ENCODE peak calls at places on chromosome 12, in five cellular contexts. Y is psoas muscle; F is cardiac muscle cell; Q is CD4-positive, alpha-beta T cell; S is lung. E is an unnamed sample.

GRCh38 chr12:113898466-113898865 is 67.7 kb downstream of the RBM19 start:
- DNase-seq in Y (no peak), F (no peak), Q (no peak), S (no peak), E (no peak)

GRCh38 chr12:122323311-122324019 is 57.2 kb upstream of the VPS33A start:
- DNase-seq in Y (no peak), F (no peak), Q (no peak), S (no peak), E (no peak)

GRCh38 chr12:116547955-116548471 is 11.2 kb upstream of the MAP1LC3B2 start:
- DNase-seq in Y (no peak), F (no peak), Q (no peak), S (no peak), E (no peak)

GRCh38 chr12:65461017-65461416 is 182.5 kb downstream of the MSRB3 start:
- DNase-seq in Y (no peak), F (no peak), Q (no peak), S (no peak), E (no peak)

GRCh38 chr12:76863005-76863670 is 15.7 kb downstream of the CSRP2 start:
- DNase-seq in Y (no peak), F (peak), Q (no peak), S (no peak), E (no peak)

GRCh38 chr12:34393086-34393820 is 371.0 kb downstream of the ALG10 start:
- DNase-seq in Y (peak), F (no peak), Q (no peak), S (no peak), E (no peak)

GRCh38 chr12:80064269-80064668 is 35.1 kb upstream of the OTOGL start:
- DNase-seq in Y (no peak), F (peak), Q (no peak), S (no peak), E (no peak)

GRCh38 chr12:51898937-51899336 is 8.4 kb upstream of the ACVRL1 start:
- DNase-seq in Y (no peak), F (peak), Q (no peak), S (no peak), E (no peak)

GRCh38 chr12:132444957-132445883 is 44.7 kb upstream of the FBRSL1 start:
- DNase-seq in Y (no peak), F (no peak), Q (peak), S (peak), E (peak)

GRCh38 chr12:119512772-119513497 is 80.6 kb upstream of the TMEM233 start:
- DNase-seq in Y (no peak), F (peak), Q (no peak), S (no peak), E (no peak)

GRCh38 chr12:130909111-130909510 is 37.2 kb downstream of the RAN start:
- DNase-seq in Y (no peak), F (no peak), Q (no peak), S (no peak), E (no peak)

GRCh38 chr12:6966351-6966750 is 4.1 kb downstream of the PHB2 start:
- DNase-seq in Y (no peak), F (no peak), Q (no peak), S (no peak), E (no peak)

GRCh38 chr12:62296001-62296400 is 35.8 kb downstream of the USP15 start:
- DNase-seq in Y (no peak), F (no peak), Q (no peak), S (no peak), E (no peak)

GRCh38 chr12:8680533-8680932 is 17.3 kb upstream of the RIMKLB start:
- DNase-seq in Y (no peak), F (no peak), Q (no peak), S (no peak), E (no peak)

GRCh38 chr12:55068416-55069010 is 48.7 kb downstream of the NEUROD4 start:
- DNase-seq in Y (no peak), F (peak), Q (no peak), S (peak), E (peak)

GRCh38 chr12:47216150-47216677 is 136.5 kb upstream of the AMIGO2 start:
- DNase-seq in Y (no peak), F (no peak), Q (peak), S (peak), E (no peak)

GRCh38 chr12:45214739-45215418 is 1.0 kb upstream of the ANO6 start:
- DNase-seq in Y (no peak), F (peak), Q (no peak), S (no peak), E (no peak)

GRCh38 chr12:19437996-19438395 is 1.3 kb upstream of the AEBP2 start:
- DNase-seq in Y (no peak), F (no peak), Q (no peak), S (no peak), E (no peak)

GRCh38 chr12:113161415-113162016 is 12.0 kb downstream of the CFAP73 start:
- DNase-seq in Y (no peak), F (no peak), Q (no peak), S (no peak), E (peak)

GRCh38 chr12:66447643-66448042 is 145.3 kb downstream of the HELB start:
- DNase-seq in Y (no peak), F (no peak), Q (no peak), S (no peak), E (no peak)

GRCh38 chr12:124686001-124686884 is 118.8 kb upstream of the NCOR2 start:
- DNase-seq in Y (no peak), F (peak), Q (no peak), S (no peak), E (no peak)

GRCh38 chr12:57730336-57731067 is 8.0 kb downstream of the AGAP2 start:
- DNase-seq in Y (no peak), F (no peak), Q (no peak), S (no peak), E (no peak)

GRCh38 chr12:89348894-89349669 is 3.2 kb downstream of the DUSP6 start:
- DNase-seq in Y (no peak), F (peak), Q (no peak), S (no peak), E (no peak)

GRCh38 chr12:53929527-53929926 is 9.1 kb upstream of the HOXC13 start:
- DNase-seq in Y (no peak), F (no peak), Q (no peak), S (no peak), E (no peak)

GRCh38 chr12:41424651-41425050 is 236.5 kb downstream of the PDZRN4 start:
- DNase-seq in Y (no peak), F (no peak), Q (no peak), S (no peak), E (no peak)

GRCh38 chr12:6553051-6553868 is 2.6 kb downstream of the IFFO1 start:
- DNase-seq in Y (peak), F (peak), Q (no peak), S (no peak), E (no peak)

GRCh38 chr12:109255377-109255776 is 53.7 kb downstream of the FOXN4 start:
- DNase-seq in Y (no peak), F (peak), Q (no peak), S (no peak), E (no peak)
- TF ChIP-seq CTCF in Y (no peak), F (peak), Q (no peak), S (no peak), E (peak)

GRCh38 chr12:107134558-107134957 is 41.2 kb upstream of the CRY1 start:
- DNase-seq in Y (no peak), F (peak), Q (no peak), S (no peak), E (no peak)
- TF ChIP-seq CTCF in Y (no peak), F (peak), Q (no peak), S (no peak), E (peak)

GRCh38 chr12:94851396-94852025 is 152.0 kb downstream of the NDUFA12 start:
- DNase-seq in Y (no peak), F (no peak), Q (no peak), S (no peak), E (no peak)

GRCh38 chr12:94848966-94849365 is 154.5 kb downstream of the NDUFA12 start:
- DNase-seq in Y (no peak), F (no peak), Q (no peak), S (no peak), E (no peak)

GRCh38 chr12:94845110-94845509 is 158.4 kb downstream of the NDUFA12 start:
- DNase-seq in Y (no peak), F (no peak), Q (no peak), S (no peak), E (no peak)

GRCh38 chr12:94844452-94844851 is 159.0 kb downstream of the NDUFA12 start:
- DNase-seq in Y (no peak), F (no peak), Q (no peak), S (no peak), E (no peak)

GRCh38 chr12:94849411-94849976 is 154.0 kb downstream of the NDUFA12 start:
- DNase-seq in Y (no peak), F (no peak), Q (no peak), S (no peak), E (no peak)
- TF ChIP-seq CTCF in Y (no peak), F (no peak), Q (no peak), S (no peak), E (no peak)

GRCh38 chr12:100845095-100845494 is 50.5 kb downstream of the ANO4 start:
- DNase-seq in Y (no peak), F (no peak), Q (no peak), S (no peak), E (no peak)
- TF ChIP-seq CTCF in Y (no peak), F (no peak), Q (no peak), S (no peak), E (no peak)

DNA sequence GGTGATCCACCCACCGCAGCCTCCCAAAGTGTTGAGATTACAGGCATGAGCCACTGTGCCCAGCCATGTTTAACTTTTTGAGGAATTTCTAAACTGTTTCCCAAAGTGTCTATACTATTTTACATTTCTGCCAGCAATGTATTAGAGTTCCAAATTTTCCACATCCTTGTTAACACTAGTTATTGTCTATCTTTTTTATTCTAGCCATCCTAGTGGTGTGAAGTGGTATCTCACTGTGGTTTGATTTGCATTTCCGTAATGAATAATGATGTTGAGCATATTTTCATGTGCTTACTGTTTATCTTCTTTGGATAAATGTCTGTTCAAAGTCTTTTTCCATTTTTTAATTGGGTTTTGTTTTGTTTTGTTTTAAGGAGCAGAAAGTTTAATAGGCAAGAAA is 14.7 kb downstream of the TXNRD1 start:
- DNase-seq in Y (no peak), F (no peak), Q (no peak), S (no peak), E (no peak)
- TF ChIP-seq CTCF in Y (no peak), F (no peak), Q (no peak), S (no peak), E (no peak)

GRCh38 chr12:93022603-93023340 is 93.7 kb upstream of the EEA1 start:
- DNase-seq in Y (no peak), F (peak), Q (no peak), S (no peak), E (peak)

GRCh38 chr12:93020998-93021597 is 92.0 kb upstream of the EEA1 start:
- DNase-seq in Y (no peak), F (peak), Q (no peak), S (no peak), E (no peak)

GRCh38 chr12:93029091-93029490 is 100.0 kb upstream of the EEA1 start:
- DNase-seq in Y (no peak), F (peak), Q (no peak), S (no peak), E (no peak)

GRCh38 chr12:93020225-93020997 is 91.3 kb upstream of the EEA1 start:
- DNase-seq in Y (no peak), F (peak), Q (no peak), S (no peak), E (no peak)

DNA sequence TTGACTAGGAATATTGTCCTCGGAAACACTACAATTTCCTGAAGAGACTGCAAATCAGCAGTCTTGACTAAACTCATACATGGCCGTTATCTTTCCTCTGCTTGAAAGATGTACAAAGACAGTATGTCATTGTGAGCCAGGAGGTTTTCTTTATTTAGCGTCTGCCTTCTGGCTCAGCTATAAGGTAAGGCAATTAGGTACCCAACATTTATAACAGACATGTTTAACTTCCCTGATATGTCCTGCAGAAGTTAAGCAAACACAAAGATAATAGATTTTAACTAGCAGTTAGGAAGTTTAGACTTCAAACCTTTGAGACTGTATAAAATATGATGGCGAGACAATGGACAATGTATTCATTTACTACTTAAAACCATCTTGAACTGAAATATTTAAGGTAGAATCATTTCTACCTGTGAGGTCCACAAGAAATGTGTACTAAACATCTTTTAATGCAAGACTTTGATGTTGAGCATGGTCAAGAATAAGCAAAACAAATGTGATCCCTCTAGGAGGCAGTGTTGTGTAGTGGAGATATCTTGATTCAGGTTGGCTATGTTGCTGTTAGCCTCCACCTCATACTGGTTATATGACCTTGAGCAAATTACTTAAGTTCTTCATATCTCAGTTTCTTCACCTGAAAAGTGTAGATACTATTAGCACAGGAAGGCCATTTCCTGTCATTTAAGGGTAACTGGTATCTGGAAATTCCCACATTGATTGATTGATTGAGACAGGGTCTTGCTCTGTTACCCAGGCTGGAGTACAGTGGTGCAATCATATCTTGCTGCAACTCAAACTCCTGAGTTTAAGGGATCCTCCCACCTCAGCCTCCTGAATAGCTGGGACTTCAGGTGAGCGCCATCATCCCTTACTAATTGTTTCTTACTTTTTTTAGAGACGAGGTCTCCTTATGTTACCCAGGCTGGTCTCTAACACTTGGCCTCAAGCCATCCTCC is 96.3 kb upstream of the EEA1 start:
- DNase-seq in Y (no peak), F (peak), Q (no peak), S (no peak), E (no peak)
- TF ChIP-seq CTCF in Y (peak), F (peak), Q (no peak), S (no peak), E (peak)

GRCh38 chr12:110301065-110301806 is 20.2 kb downstream of the ATP2A2 start:
- DNase-seq in Y (no peak), F (peak), Q (no peak), S (no peak), E (no peak)
- TF ChIP-seq CTCF in Y (no peak), F (no peak), Q (no peak), S (no peak), E (no peak)

GRCh38 chr12:87381747-87382146 is 647.5 kb downstream of the C12orf50 start:
- DNase-seq in Y (no peak), F (no peak), Q (no peak), S (no peak), E (no peak)

GRCh38 chr12:87378526-87378925 is 650.7 kb downstream of the C12orf50 start:
- DNase-seq in Y (no peak), F (no peak), Q (no peak), S (no peak), E (no peak)

DNA sequence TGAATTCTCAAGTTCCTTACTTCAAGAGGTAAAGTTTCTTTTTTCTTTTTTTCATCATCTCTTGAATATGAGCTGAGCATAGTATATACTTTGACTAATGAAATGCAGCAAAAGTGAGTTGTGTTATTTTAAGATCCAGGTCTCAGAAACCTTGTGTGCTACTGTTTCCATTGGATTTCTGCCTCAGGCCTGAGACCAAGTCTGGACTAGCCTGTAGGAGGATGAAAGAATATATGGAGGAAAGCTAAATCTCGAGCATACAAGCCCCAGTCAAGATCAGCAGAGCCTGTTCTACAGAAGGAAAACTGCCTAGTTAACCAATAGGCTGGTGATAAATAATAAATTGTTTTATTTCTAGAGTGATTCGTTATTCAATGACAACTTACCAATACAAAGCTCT is 652.5 kb downstream of the C12orf50 start:
- DNase-seq in Y (no peak), F (no peak), Q (no peak), S (no peak), E (no peak)
- TF ChIP-seq CTCF in Y (no peak), F (no peak), Q (no peak), S (no peak), E (no peak)

E was measured in D721Med.